ENCODE peak calls at places on chromosomes 11 and 22, in four cellular contexts. W is hepatocyte, Y is HAP-1, A is thoracic aorta. J is an unnamed sample.

GRCh38 chr22:27223317-27224177 is 566.2 kb downstream of the MIAT start:
- DNase-seq in Y (no peak), A (no peak), W (no peak), J (no peak)

GRCh38 chr11:33692013-33692504 is 8.6 kb downstream of the C11orf91 start:
- DNase-seq in Y (no peak), W (peak; percentile 89), A (no peak), J (no peak)

GRCh38 chr11:31790649-31791048 is 20.5 kb downstream of the PAX6 start:
- DNase-seq in A (no peak), W (no peak), Y (no peak), J (no peak)

GRCh38 chr11:2940930-2941821 is 12.0 kb upstream of the PHLDA2 start:
- DNase-seq in A (no peak), Y (no peak), W (no peak), J (no peak)

GRCh38 chr11:101127699-101128570 is 1.7 kb downstream of the PGR start:
- DNase-seq in Y (no peak), W (peak; percentile 19), A (no peak), J (peak; percentile 11)

GRCh38 chr11:45993438-45994064 is 71.1 kb downstream of the LARGE2 start:
- DNase-seq in W (peak; percentile 16), A (no peak), Y (no peak), J (no peak)

GRCh38 chr11:60183595-60184201 is 815 bp upstream of the MS4A6A start:
- DNase-seq in Y (no peak), W (no peak), A (no peak), J (no peak)

GRCh38 chr11:35796542-35796941 is 134.0 kb downstream of the TRIM44 start:
- DNase-seq in A (no peak), Y (no peak), W (no peak), J (no peak)

GRCh38 chr22:29394931-29395581 is 6.7 kb upstream of the AP1B1 start:
- DNase-seq in Y (peak; percentile 88), A (no peak), W (peak; percentile 89), J (peak; percentile 57)

GRCh38 chr11:78189851-78190250 is 1.1 kb downstream of the USP35 start:
- DNase-seq in Y (no peak), A (no peak), W (no peak), J (no peak)

GRCh38 chr11:86741489-86742435 is 58.6 kb upstream of the PRSS23 start:
- DNase-seq in A (no peak), W (peak; percentile 61), Y (no peak), J (no peak)

GRCh38 chr11:34512810-34513673 is 552 bp downstream of the ELF5 start:
- DNase-seq in A (no peak), Y (peak; percentile 70), W (peak; percentile 73), J (peak; percentile 47)

GRCh38 chr11:129992161-129992944 is 10.3 kb downstream of the PRDM10 start:
- DNase-seq in Y (no peak), W (peak; percentile 78), A (no peak), J (no peak)

GRCh38 chr11:65557280-65558001 is 718 bp downstream of the LTBP3 start:
- DNase-seq in A (no peak), Y (no peak), W (no peak), J (no peak)

GRCh38 chr11:130634981-130635473 is 186.6 kb downstream of the ADAMTS15 start:
- DNase-seq in W (no peak), Y (no peak), A (no peak), J (no peak)

GRCh38 chr22:25008666-25009065 is 56.1 kb downstream of the KIAA1671 start:
- DNase-seq in Y (no peak), A (no peak), W (no peak), J (no peak)

GRCh38 chr11:94203070-94203469 is 74.4 kb downstream of the PANX1 start:
- DNase-seq in W (no peak), Y (no peak), A (no peak), J (no peak)

GRCh38 chr11:113577356-113578163 is 102.4 kb upstream of the DRD2 start:
- DNase-seq in W (no peak), Y (no peak), A (no peak), J (no peak)

GRCh38 chr22:31332010-31332409 is 14.1 kb downstream of the PATZ1 start:
- DNase-seq in A (no peak), W (no peak), Y (no peak), J (no peak)

GRCh38 chr11:83602116-83602515 is 315.9 kb upstream of the CCDC90B start:
- DNase-seq in W (no peak), A (no peak), Y (no peak), J (no peak)

GRCh38 chr22:19871023-19871844 is 16.6 kb upstream of the GNB1L start:
- DNase-seq in A (no peak), W (no peak), Y (no peak), J (no peak)

GRCh38 chr22:32050678-32051515 is 7.8 kb downstream of the SLC5A1 start:
- DNase-seq in W (peak; percentile 71), Y (no peak), A (no peak), J (no peak)

GRCh38 chr22:30881361-30882180 is 87.0 kb downstream of the MORC2 start:
- DNase-seq in W (peak; percentile 89), A (no peak), Y (no peak), J (no peak)

GRCh38 chr11:114060402-114061052 is 1.0 kb downstream of the ZBTB16 start:
- DNase-seq in A (no peak), Y (no peak), W (peak; percentile 66), J (no peak)

GRCh38 chr22:30826670-30827355 is 132.1 kb downstream of the OSBP2 start:
- DNase-seq in W (no peak), A (no peak), Y (no peak), J (no peak)

GRCh38 chr11:898160-898517 is 12.5 kb downstream of the CHID1 start:
- DNase-seq in W (peak; percentile 48), A (no peak), Y (no peak), J (no peak)

GRCh38 chr11:19576903-19577302 is 135.7 kb upstream of the NAV2 start:
- DNase-seq in W (no peak), Y (no peak), A (no peak), J (no peak)
- H3K4me1 ChIP-seq in W (peaks cover 20% of the 10 kb centered on the region), Y (no peaks in the 10 kb centered on the region), A (peaks cover 48% of the 10 kb centered on the region), J (no peaks in the 10 kb centered on the region)

GRCh38 chr11:12402691-12403120 is 25.3 kb downstream of the PARVA start:
- DNase-seq in W (no peak), A (no peak), Y (no peak), J (no peak)

GRCh38 chr11:12403122-12403994 is 26.0 kb downstream of the PARVA start:
- DNase-seq in A (no peak), Y (no peak), W (no peak), J (no peak)

GRCh38 chr11:12402027-12402426 is 24.7 kb downstream of the PARVA start:
- DNase-seq in Y (no peak), A (no peak), W (no peak), J (no peak)

GRCh38 chr11:12397953-12398352 is 20.6 kb downstream of the PARVA start:
- DNase-seq in A (no peak), W (peak; percentile 40), Y (no peak), J (no peak)

GRCh38 chr11:12399355-12399754 is 22.0 kb downstream of the PARVA start:
- DNase-seq in Y (no peak), A (no peak), W (no peak), J (no peak)
- H3K4me1 ChIP-seq in Y (no peaks in the 10 kb centered on the region), A (peaks cover 24% of the 10 kb centered on the region), W (peaks cover 28% of the 10 kb centered on the region), J (no peaks in the 10 kb centered on the region)

GRCh38 chr22:23787600-23787896 is 782 bp downstream of the SMARCB1 start:
- DNase-seq in A (no peak), W (no peak), Y (no peak), J (no peak)

GRCh38 chr22:23787910-23788309 is 1.1 kb downstream of the SMARCB1 start:
- DNase-seq in A (no peak), Y (no peak), W (no peak), J (no peak)

GRCh38 chr22:23786261-23786710 is 480 bp upstream of the SMARCB1 start:
- DNase-seq in Y (no peak), W (no peak), A (no peak), J (no peak)

GRCh38 chr22:23789121-23789520 is 2.4 kb downstream of the SMARCB1 start:
- DNase-seq in Y (no peak), A (no peak), W (no peak), J (no peak)

DNA sequence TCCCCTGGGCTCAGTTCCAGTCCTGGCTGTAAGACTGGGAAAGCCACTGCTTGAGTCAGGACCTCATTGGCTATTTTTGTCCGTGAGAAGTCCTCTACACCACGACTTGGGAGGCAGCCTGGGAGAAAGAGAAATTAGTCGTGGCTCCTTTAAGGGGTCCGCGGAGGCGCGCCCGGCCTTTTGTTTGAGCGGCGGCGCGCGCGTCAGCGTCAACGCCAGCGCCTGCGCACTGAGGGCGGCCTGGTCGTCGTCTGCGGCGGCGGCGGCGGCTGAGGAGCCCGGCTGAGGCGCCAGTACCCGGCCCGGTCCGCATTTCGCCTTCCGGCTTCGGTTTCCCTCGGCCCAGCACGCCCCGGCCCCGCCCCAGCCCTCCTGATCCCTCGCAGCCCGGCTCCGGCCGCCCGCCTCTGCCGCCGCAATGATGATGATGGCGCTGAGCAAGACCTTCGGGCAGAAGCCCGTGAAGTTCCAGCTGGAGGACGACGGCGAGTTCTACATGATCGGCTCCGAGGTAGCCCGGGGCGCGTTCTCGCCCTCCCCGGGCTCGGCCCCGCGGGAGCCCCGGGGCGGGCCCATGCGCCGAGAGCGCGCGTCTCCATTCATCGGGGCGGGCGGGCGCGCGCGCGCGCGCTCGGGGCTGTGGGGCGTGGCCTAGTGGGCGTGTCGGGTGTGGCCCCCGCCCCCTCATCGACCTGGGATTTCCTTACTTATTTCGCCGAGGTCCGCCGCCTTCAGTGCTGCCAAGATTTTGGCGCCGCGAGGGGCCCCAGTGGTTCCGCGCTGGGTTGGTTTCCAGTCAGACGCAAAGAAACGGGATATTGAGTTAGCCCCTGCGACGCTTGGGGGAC is at the start of gene SMARCB1:
- DNase-seq in W (peak; percentile 96), A (peak; percentile 88), Y (peak; percentile 80), J (peak; percentile 63)
- H3K4me1 ChIP-seq in W (peaks cover 67% of the 10 kb centered on the region), A (peaks cover 16% of the 10 kb centered on the region), Y (peaks cover 18% of the 10 kb centered on the region), J (peaks cover 5% of the 10 kb centered on the region)

DNA sequence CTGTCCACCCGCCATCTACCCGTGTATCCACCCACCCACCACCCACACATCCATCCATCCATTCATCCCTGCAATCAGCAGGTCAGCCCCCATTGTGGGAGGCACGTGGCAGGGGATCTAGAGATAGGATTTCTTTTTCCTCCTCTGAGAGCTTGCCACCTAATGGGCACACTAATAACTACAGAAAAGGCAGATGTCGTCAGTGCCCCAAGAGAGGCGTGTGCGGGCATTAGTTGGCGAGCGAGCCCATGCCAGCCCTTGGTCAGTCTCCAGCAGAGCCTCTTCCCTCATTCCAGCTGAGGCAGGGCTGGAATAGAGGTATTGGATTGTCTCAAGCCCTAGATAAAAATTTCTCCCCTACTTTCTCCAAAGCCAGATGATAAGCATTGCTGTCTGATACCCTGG is 9.7 kb downstream of the USP2 start:
- DNase-seq in A (no peak), Y (no peak), W (peak; percentile 25), J (no peak)
- H3K4me1 ChIP-seq in A (peaks cover 7% of the 10 kb centered on the region), Y (peaks cover 16% of the 10 kb centered on the region), W (peaks cover 50% of the 10 kb centered on the region), J (peaks cover 44% of the 10 kb centered on the region)

GRCh38 chr22:46619240-46619829 is 851 bp upstream of the GRAMD4 start:
- DNase-seq in A (no peak), W (no peak), Y (no peak), J (no peak)

GRCh38 chr22:46617250-46618103 is 2.7 kb upstream of the GRAMD4 start:
- DNase-seq in W (no peak), A (no peak), Y (no peak), J (no peak)

GRCh38 chr22:46619830-46620501 is at the start of gene GRAMD4:
- DNase-seq in W (no peak), A (no peak), Y (no peak), J (no peak)

GRCh38 chr22:46618104-46618647 is 2.0 kb upstream of the GRAMD4 start:
- DNase-seq in Y (no peak), A (no peak), W (no peak), J (no peak)

GRCh38 chr22:46618667-46619066 is 1.5 kb upstream of the GRAMD4 start:
- DNase-seq in Y (no peak), W (no peak), A (no peak), J (no peak)
- H3K4me1 ChIP-seq in Y (no peaks in the 10 kb centered on the region), W (peaks cover 14% of the 10 kb centered on the region), A (peaks cover 11% of the 10 kb centered on the region), J (peaks cover 12% of the 10 kb centered on the region)

GRCh38 chr22:40050258-40050657 is 55.5 kb downstream of the FAM83F start:
- DNase-seq in W (no peak), A (no peak), Y (no peak), J (no peak)
- H3K4me1 ChIP-seq in W (peaks cover 4% of the 10 kb centered on the region), A (peaks cover 9% of the 10 kb centered on the region), Y (peaks cover 10% of the 10 kb centered on the region), J (peaks cover 4% of the 10 kb centered on the region)

J was measured in NT2/D1.